ENCODE peak calls at places on chromosomes 4 and X, in six cellular contexts. R is GM19239, I is NCI-H1105, S is SK-MEL-5, N is GM03348, C is pons. V is an unnamed sample.

GRCh38 chrX:107360788-107361360 is 88.6 kb upstream of the FRMPD3 start:
- DNase-seq in R (no peak), I (no peak), S (no peak), N (no peak), C (no peak), V (no peak)

GRCh38 chrX:29496636-29497180 is 718.7 kb upstream of the MAGEB2 start:
- DNase-seq in R (no peak), I (no peak), S (no peak), N (peak), C (no peak), V (no peak)

GRCh38 chr4:14864967-14865366 is 137.3 kb upstream of the CPEB2 start:
- DNase-seq in R (no peak), I (no peak), S (no peak), N (no peak), C (no peak), V (no peak)

GRCh38 chr4:169640261-169640880 is 20.0 kb downstream of the CLCN3 start:
- DNase-seq in R (no peak), I (no peak), S (peak), N (peak), C (no peak), V (no peak)

GRCh38 chrX:103949506-103949905 is 12.9 kb upstream of the TMSB15B start:
- DNase-seq in R (no peak), I (no peak), S (no peak), N (no peak), C (no peak), V (no peak)

GRCh38 chr4:2254665-2255500 is 7.0 kb downstream of the MXD4 start:
- DNase-seq in R (no peak), I (no peak), S (no peak), N (no peak), C (no peak), V (no peak)

GRCh38 chrX:22366166-22366702 is 93.5 kb downstream of the CBLL2 start:
- DNase-seq in R (no peak), I (no peak), S (no peak), N (peak), C (no peak), V (no peak)

GRCh38 chrX:48689143-48689920 is 5.7 kb downstream of the WAS start:
- DNase-seq in R (no peak), I (no peak), S (no peak), N (no peak), C (no peak), V (no peak)

GRCh38 chr4:123244233-123244632 is 152.4 kb upstream of the SPRY1 start:
- DNase-seq in R (no peak), I (no peak), S (peak), N (no peak), C (peak), V (no peak)

V was measured in GM12878.